ENCODE peak calls at places on chromosomes 7 and 10, in six cellular contexts. V, O, C, I, E and H are unnamed samples.

GRCh38 chr10:118669835-118670234 is 74.4 kb upstream of the PRLHR start:
- DNase-seq in I (no peak), V (no peak), E (no peak), C (no peak), O (no peak), H (no peak)

GRCh38 chr10:49071221-49071761 is 44.0 kb downstream of the VSTM4 start:
- DNase-seq in V (no peak), I (peak; percentile 16), E (no peak), O (no peak), C (no peak), H (no peak)

GRCh38 chr7:140229591-140230516 is 53.1 kb upstream of the KDM7A start:
- DNase-seq in V (no peak), I (peak; percentile 74), C (no peak), O (peak; percentile 99), E (no peak), H (no peak)

GRCh38 chr7:2978403-2978802 is 65.3 kb downstream of the CARD11 start:
- DNase-seq in V (peak; percentile 91), C (no peak), O (no peak), I (peak; percentile 78), E (no peak), H (no peak)

GRCh38 chr7:28596245-28596935 is 184.1 kb downstream of the CREB5 start:
- DNase-seq in C (no peak), I (no peak), E (no peak), O (peak; percentile 24), V (no peak), H (no peak)

GRCh38 chr7:44755698-44756627 is 7.3 kb downstream of the ZMIZ2 start:
- DNase-seq in I (no peak), V (no peak), E (no peak), C (no peak), O (no peak), H (no peak)

GRCh38 chr10:121804460-121804859 is 123.4 kb downstream of the ATE1 start:
- DNase-seq in I (no peak), O (no peak), C (no peak), V (no peak), E (no peak), H (no peak)

GRCh38 chr10:75404335-75405200 is 3.0 kb upstream of the ZNF503 start:
- DNase-seq in O (peak; percentile 67), C (no peak), E (no peak), I (peak; percentile 65), V (no peak), H (no peak)

GRCh38 chr7:5234852-5235831 is 45.1 kb downstream of the WIPI2 start:
- DNase-seq in I (no peak), E (no peak), V (peak; percentile 74), C (no peak), O (no peak), H (no peak)

GRCh38 chr10:75019360-75019759 is 92.1 kb upstream of the SAMD8 start:
- DNase-seq in E (peak; percentile 40), V (no peak), O (no peak), I (no peak), C (no peak), H (no peak)

GRCh38 chr10:127937069-127937468 is 30.2 kb downstream of the PTPRE start:
- DNase-seq in O (no peak), E (no peak), C (no peak), V (no peak), I (no peak), H (no peak)

GRCh38 chr7:77525231-77525630 is 11.9 kb upstream of the PTPN12 start:
- DNase-seq in C (no peak), E (no peak), O (no peak), I (no peak), V (no peak), H (no peak)

GRCh38 chr10:79397575-79398303 is 47.7 kb downstream of the ZCCHC24 start:
- DNase-seq in V (no peak), O (no peak), I (no peak), E (no peak), C (no peak), H (no peak)

GRCh38 chr7:106795171-106795876 is 69.8 kb upstream of the PIK3CG start:
- DNase-seq in I (no peak), C (no peak), O (no peak), V (no peak), E (no peak), H (no peak)

GRCh38 chr10:35464805-35465456 is 128.6 kb downstream of the CCNY start:
- DNase-seq in E (no peak), C (no peak), V (no peak), O (no peak), I (no peak), H (no peak)

GRCh38 chr10:50653142-50653541 is 29.4 kb upstream of the SGMS1 start:
- DNase-seq in E (no peak), V (no peak), C (peak; percentile 8), I (no peak), O (no peak), H (no peak)

GRCh38 chr7:157576415-157576814 is 239.6 kb downstream of the DNAJB6 start:
- DNase-seq in O (no peak), E (no peak), V (no peak), C (no peak), I (no peak), H (no peak)

GRCh38 chr10:10830316-10831061 is 187.2 kb upstream of the CELF2 start:
- DNase-seq in I (no peak), V (no peak), C (no peak), O (no peak), E (no peak), H (no peak)

GRCh38 chr7:129859188-129859587 is 93.6 kb downstream of the UBE2H start:
- DNase-seq in I (no peak), O (no peak), E (no peak), V (peak; percentile 25), C (no peak), H (no peak)

GRCh38 chr7:83413425-83413824 is 235.5 kb downstream of the SEMA3E start:
- DNase-seq in V (no peak), C (no peak), E (no peak), O (no peak), I (no peak), H (no peak)

GRCh38 chr10:77637474-77637985 is at the start of gene KCNMA1:
- DNase-seq in I (peak; percentile 75), C (no peak), O (no peak), E (no peak), V (no peak), H (no peak)

GRCh38 chr10:50219646-50220045 is 31.7 kb downstream of the ASAH2 start:
- DNase-seq in I (no peak), C (no peak), V (no peak), O (peak; percentile 69), E (peak; percentile 32), H (no peak)

GRCh38 chr7:39085590-39086049 is 107.9 kb downstream of the POU6F2 start:
- DNase-seq in C (no peak), O (no peak), E (no peak), I (no peak), V (no peak), H (no peak)

GRCh38 chr10:84341538-84341856 is 13.1 kb downstream of the CCSER2 start:
- DNase-seq in V (no peak), O (no peak), I (no peak), C (no peak), E (peak; percentile 30), H (no peak)

DNA sequence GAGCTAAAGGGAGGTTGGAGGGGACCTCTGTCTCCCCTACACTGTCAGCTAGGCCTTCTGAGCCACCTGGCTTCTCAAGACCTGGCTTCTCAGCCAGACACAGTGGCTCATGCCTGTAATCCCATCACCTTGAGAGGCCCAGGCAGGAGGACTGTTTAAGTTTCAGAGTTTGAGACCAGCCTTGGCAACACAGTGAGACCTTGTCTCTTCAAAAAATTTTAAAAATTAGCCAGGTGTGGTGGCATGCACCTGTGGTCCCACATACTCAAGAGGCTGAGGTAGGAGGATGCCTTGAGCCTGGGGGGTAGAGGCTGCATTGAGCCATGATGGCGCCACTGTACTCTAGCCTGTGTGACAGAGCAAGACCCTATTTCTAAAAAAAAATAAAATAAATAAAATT is 33.1 kb downstream of the PIP4K2A start:
- DNase-seq in C (no peak), E (no peak), O (no peak), I (no peak), V (no peak), H (no peak)
- H3K4me1 ChIP-seq in C (peaks cover 65% of the 10 kb centered on the region), E (peaks cover 71% of the 10 kb centered on the region), O (peaks cover 65% of the 10 kb centered on the region), I (peaks cover 7% of the 10 kb centered on the region), V (peaks cover 43% of the 10 kb centered on the region), H (peaks cover 2% of the 10 kb centered on the region)

GRCh38 chr7:100482728-100483100 is 1.0 kb upstream of the NYAP1 start:
- DNase-seq in I (no peak), E (peak; percentile 4), O (no peak), V (no peak), C (no peak), H (no peak)
- H3K4me3 ChIP-seq in I (peak overlapping the region; percentile 80), E (peak overlapping the region; percentile 64), O (peak overlapping the region; percentile 65), V (peak overlapping the region; percentile 67), C (peak overlapping the region; percentile 67), H (peak overlapping the region; percentile 39)

DNA sequence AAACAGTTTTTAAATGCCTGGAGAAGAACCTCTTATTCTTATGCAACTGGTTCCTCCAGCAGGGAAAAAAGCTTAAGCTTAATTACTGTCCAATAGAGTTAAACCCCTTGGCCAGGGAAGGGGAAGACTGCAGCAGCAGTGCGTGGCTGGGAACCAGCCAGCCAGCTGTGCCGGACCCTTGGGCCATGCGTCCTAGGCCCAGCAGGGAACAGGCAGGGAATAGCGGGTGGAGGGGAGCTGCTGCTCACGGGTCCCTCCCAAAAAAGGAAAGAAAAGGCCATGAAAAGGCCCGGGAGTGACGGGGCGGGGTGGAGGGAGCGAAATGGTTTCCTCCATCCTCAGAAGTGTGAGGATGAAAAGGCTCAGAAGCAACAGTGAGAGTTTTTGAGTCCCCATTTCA is 35.2 kb upstream of the HECW1 start:
- DNase-seq in V (no peak), I (no peak), C (no peak), E (no peak), O (no peak), H (peak; percentile 49)
- TF ChIP-seq ZNF274 in V (no peak), I (no peak), C (no peak), E (no peak), O (no peak), H (no peak)

GRCh38 chr10:132421377-132422168 is 24.6 kb downstream of the PWWP2B start:
- DNase-seq in I (no peak), V (no peak), O (peak; percentile 33), E (peak; percentile 67), C (no peak), H (no peak)

GRCh38 chr10:132420469-132421376 is 23.7 kb downstream of the PWWP2B start:
- DNase-seq in C (no peak), O (peak; percentile 18), E (peak; percentile 61), I (no peak), V (no peak), H (no peak)

GRCh38 chr10:132422931-132423813 is 26.2 kb downstream of the PWWP2B start:
- DNase-seq in C (no peak), I (no peak), V (no peak), E (no peak), O (no peak), H (no peak)

GRCh38 chr10:132423966-132424847 is 27.2 kb downstream of the PWWP2B start:
- DNase-seq in E (no peak), I (no peak), V (no peak), O (no peak), C (no peak), H (no peak)

DNA sequence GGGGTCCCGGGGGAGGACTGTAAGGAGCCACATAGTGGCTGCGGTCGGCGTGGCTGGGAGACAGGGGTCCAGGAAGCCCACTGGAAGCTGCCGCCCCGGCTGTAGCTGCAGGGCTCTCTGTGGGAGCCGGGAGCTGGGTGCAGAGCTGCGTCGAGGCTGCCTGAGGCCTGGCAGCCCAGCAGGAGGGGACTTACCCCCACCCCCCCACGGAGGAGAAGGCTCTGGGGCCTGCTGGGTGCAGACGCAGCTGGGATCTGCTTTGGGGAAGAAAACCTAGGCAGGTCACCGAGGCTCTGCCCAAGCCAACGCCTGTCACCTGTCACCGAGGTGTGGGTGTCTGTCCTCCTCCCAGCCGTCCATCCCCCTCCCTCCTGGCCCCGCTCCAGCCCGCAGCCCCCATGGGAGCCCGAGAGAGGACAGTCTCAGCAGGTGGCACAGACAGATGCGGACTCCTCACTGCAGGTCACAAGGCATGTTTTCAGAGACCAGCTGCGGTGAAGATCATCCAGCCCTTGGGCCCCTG is 25.2 kb downstream of the PWWP2B start:
- DNase-seq in C (no peak), V (no peak), I (no peak), O (no peak), E (peak; percentile 31), H (no peak)
- H3K4me1 ChIP-seq in C (peaks cover 42% of the 10 kb centered on the region), V (peaks cover 26% of the 10 kb centered on the region), I (peaks cover 36% of the 10 kb centered on the region), O (peaks cover 40% of the 10 kb centered on the region), E (peaks cover 18% of the 10 kb centered on the region), H (peaks cover 23% of the 10 kb centered on the region)